ENCODE peak calls at places on chromosome 22, in four cellular contexts. B, K, W and D are unnamed samples. For H3K36me3 and H3K4me1, the result is how much of the 10 kb centered on the place peaks cover.

GRCh38 chr22:30392661-30393321 is 4.0 kb upstream of the SEC14L2 start:
- ATAC-seq in B (no peak), W (no peak), K (no peak), D (no peak)

GRCh38 chr22:35154937-35155387 is 89.0 kb downstream of the ISX start:
- ATAC-seq in W (peak), B (no peak), K (peak), D (no peak)

GRCh38 chr22:25039754-25040153 is 87.2 kb downstream of the KIAA1671 start:
- ATAC-seq in K (no peak), B (no peak), W (no peak), D (no peak)

GRCh38 chr22:43849731-43850130 is 12.6 kb downstream of the SULT4A1 start:
- ATAC-seq in B (no peak), K (no peak), W (no peak), D (no peak)

GRCh38 chr22:30368420-30368819 is 11.6 kb downstream of the CCDC157 start:
- ATAC-seq in W (no peak), K (no peak), B (no peak), D (no peak)

GRCh38 chr22:40628354-40629042 is 8.0 kb downstream of the MRTFA start:
- ATAC-seq in K (peak), B (peak), W (peak), D (no peak)

GRCh38 chr22:17339095-17339693 is 30.1 kb upstream of the CECR2 start:
- ATAC-seq in K (no peak), W (peak), B (peak), D (no peak)

GRCh38 chr22:37824674-37825641 is 1.8 kb downstream of the GALR3 start:
- ATAC-seq in W (no peak), K (no peak), B (peak), D (no peak)

GRCh38 chr22:28951969-28952521 is 68.7 kb downstream of the ZNRF3 start:
- ATAC-seq in K (no peak), W (no peak), B (peak), D (peak)

GRCh38 chr22:42959472-42960145 is 55.3 kb downstream of the PACSIN2 start:
- ATAC-seq in W (peak), B (peak), K (no peak), D (peak)

GRCh38 chr22:40231618-40232313 is 54.0 kb downstream of the TNRC6B start:
- ATAC-seq in W (no peak), K (no peak), B (peak), D (no peak)

GRCh38 chr22:28953399-28953798 is 70.0 kb downstream of the ZNRF3 start:
- ATAC-seq in K (no peak), B (no peak), W (peak), D (no peak)

GRCh38 chr22:26700462-26700861 is 43.1 kb downstream of the MIAT start:
- ATAC-seq in W (no peak), K (no peak), B (no peak), D (no peak)

GRCh38 chr22:31211504-31211861 is 615 bp upstream of the LIMK2 start:
- ATAC-seq in K (no peak), B (no peak), W (no peak), D (no peak)

GRCh38 chr22:43994006-43994405 is 30.1 kb upstream of the PARVB start:
- ATAC-seq in K (no peak), B (no peak), W (no peak), D (no peak)

DNA sequence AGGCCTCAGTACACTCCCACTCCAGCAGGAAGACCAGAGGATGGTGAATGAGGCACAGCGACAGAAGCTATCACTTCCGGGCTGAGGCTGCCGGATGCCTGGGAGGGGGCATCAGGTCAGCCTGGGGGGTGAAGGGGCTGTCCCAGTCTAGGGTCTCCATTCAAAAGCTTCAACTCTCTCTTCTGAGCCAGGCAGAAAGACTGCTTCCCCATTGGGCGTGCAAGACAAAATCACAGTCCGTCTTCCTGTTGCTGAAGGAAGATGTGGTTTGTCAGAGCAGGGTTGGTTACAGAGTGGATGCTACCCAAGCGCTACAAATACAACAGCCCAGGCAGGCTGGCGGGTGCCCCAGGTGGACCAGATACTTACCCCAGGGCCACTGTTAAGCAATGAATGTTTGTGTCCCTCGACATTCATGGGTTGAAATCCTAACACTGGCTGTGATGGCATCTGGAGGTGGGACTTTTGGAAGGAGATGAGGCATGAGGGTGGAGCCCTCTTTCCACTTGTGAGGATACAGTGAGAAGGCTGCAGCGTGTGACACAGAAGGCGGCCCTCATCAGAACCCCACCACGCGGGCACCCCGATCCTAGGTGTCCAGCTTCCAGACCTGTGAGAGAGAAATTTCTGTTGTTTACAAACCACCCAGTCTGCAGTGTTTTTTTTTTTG is 12.0 kb downstream of the UPK3A start:
- ATAC-seq in B (no peak), K (no peak), W (no peak), D (no peak)
- H3K36me3 ChIP-seq in B (under half), K (under half), W (under half), D (under half)

DNA sequence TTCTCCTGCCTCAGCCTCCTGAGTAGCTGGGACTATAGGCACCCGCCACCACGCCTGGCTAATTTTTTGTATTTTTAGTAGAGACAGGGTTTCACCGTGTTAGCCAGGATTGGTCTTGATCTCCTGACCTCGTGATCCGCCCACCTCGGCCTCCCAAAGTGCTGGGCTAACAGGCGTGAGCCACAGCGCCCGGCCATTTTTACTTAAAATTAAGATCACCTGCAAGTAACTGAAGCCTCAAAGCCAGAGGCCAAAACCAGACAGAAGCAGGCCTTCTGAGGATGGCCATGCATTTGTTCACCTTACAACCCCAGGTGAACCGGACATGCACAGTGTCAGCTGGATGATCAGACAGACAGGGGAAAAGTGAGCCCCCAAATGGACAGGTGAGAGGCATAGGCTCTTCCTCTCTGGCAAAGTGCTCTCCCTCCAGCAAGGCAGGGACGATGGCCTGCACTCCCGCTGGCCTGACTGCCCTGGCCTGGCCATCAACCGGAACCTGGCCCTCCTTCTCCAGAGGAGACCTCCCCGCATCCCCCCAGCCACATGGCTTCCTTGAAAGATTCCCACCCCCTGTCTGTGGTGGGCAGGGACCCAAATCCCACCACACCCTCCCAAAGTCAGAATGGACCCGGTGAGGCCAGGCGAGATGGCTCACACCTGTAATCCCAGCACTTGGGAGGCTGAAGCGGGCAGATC is 25.9 kb downstream of the APOBEC3H start:
- ATAC-seq in B (no peak), W (no peak), K (no peak), D (no peak)
- H3K4me3 ChIP-seq in B (no peak), W (no peak), K (no peak), D (no peak)

DNA sequence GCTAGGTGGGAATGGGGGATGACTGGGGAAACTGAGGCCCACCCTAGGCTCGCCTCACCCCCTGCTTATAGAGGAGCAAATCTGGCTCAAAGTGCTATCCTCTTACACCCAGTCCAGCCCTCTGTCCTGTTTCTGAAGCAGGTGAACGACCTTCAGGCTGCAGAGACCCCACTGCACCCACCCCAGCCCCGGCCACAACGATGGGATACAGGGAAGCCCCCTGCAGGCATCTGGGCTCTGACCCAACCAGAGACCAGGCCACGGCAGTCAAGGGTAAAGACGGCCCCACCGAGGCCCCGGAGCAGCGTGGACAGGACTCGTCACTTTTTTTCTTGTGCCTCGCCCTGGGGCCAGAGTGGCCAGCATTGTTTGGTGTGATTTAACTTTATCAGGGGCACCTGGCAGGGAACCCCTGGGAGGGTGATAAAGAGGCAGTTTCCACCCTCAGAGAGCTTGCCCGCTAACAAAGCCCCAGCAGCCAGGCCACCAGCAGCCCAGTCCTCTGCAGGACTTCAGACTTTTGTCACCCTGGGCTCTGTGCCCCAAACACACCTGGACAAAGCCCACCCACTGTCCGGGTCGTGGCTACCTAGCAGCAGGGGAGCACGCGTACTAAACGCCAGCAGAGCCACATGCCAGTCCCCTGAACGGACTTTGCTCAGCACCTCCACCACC is 612.6 kb downstream of the TBC1D22A start:
- ATAC-seq in K (no peak), B (no peak), W (no peak), D (no peak)
- H3K4me1 ChIP-seq in K (under half), B (under half), W (under half), D (under half)

GRCh38 chr22:47240116-47240515 is 477.7 kb downstream of the TBC1D22A start:
- ATAC-seq in B (no peak), W (no peak), K (no peak), D (no peak)
- H3K36me3 ChIP-seq in B (under half), W (under half), K (under half), D (under half)

GRCh38 chr22:48342732-48343131 is 1484.9 kb downstream of the BRD1 start:
- ATAC-seq in K (no peak), W (no peak), B (no peak), D (no peak)
- H3K4me3 ChIP-seq in K (no peak), W (no peak), B (no peak), D (no peak)

GRCh38 chr22:46062232-46062615 is 85.3 kb upstream of the WNT7B start:
- ATAC-seq in K (no peak), B (no peak), W (no peak), D (no peak)
- H3K4me1 ChIP-seq in K (half or more), B (half or more), W (half or more), D (half or more)

DNA sequence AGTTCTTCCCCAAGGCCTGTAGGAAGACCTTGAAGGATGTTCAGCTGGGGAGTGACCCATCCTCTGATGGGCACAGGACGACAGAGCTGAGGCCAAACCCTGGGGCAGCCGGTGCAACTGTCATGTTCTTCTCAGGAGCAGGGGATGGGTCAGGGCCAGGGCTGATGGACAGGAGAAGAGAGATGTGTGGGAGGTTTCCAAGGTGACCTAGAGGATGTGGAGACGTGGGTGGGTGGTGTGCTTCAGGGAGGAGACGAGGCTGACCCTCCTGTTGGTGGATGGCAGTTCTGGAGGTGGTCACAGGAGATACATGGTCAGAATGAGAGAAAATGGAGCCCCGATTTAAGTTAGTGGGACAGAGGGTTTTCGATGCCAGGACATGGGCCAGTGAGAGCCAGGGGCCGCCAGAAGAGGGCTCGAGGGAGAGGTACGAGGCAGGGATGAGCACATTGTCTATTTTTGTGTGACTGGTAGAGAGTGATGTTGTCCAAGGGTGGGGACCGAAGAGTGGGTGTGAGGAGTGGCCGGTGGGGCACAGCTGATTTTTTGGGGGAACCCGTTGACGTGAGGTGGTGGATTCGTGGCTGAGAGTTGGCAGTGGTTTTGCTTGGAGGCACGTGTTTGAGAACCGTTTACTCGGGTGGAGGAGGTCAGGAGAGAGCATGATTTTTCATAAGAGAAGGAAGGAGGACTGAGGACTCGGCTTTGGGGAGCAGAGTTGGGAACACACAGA is 14.6 kb downstream of the TBC1D22A start:
- ATAC-seq in W (no peak), B (peak), K (no peak), D (no peak)
- H3K36me3 ChIP-seq in W (under half), B (under half), K (under half), D (under half)

GRCh38 chr22:39204216-39204615 is 40.6 kb downstream of the PDGFB start:
- ATAC-seq in B (no peak), K (no peak), W (no peak), D (no peak)

GRCh38 chr22:39208013-39208680 is 36.6 kb downstream of the PDGFB start:
- ATAC-seq in K (no peak), B (no peak), W (no peak), D (no peak)

GRCh38 chr22:39206491-39206890 is 38.3 kb downstream of the PDGFB start:
- ATAC-seq in B (no peak), W (peak), K (no peak), D (no peak)

GRCh38 chr22:39207141-39208012 is 37.4 kb downstream of the PDGFB start:
- ATAC-seq in K (peak), W (peak), B (peak), D (peak)

DNA sequence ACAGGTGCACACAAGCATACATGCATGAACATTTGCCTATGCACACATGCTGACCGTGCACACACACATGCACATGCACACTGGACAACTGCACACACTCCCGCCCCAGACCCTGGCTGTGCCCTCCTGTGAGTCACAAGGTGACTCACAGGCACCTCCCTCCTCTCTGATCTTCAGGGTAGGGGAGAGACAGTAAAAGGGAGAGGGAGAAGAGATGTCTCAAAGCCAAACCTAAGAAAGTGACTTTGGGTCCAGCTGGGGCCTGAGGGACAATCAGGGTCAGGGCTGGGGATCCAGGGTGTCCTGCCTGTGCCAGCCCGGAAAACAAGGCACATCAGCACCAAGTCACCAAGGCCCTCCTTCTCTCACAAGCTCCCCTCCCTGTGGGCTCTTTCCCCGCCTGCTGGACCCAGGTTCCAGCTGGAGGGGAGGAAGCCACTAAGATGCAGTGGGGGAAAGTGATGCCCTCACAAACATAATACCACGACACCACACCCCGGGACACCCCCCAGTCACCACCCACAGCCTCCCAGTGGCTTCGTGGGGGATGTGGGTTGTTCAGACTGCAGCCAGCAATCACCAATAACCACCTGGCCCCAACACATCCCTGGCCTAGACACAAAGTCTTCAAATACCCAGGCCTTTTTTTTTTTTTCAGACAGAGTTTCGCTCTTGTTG is 39.3 kb downstream of the PDGFB start:
- ATAC-seq in K (peak), B (peak), W (no peak), D (peak)
- H3K4me3 ChIP-seq in K (peak), B (no peak), W (no peak), D (no peak)